ENCODE peak calls at places on chromosome 3, in six cellular contexts. One of them, this sample, is unnamed.

GRCh38 chr3:188974856-188975611 is 196.7 kb upstream of the TPRG1 start:
- DNase-seq in aorta: no peak
- DNase-seq in lung: no peak
- DNase-seq in left ventricle myocardium inferior: no peak
- DNase-seq in GM12878: no peak
- DNase-seq in ovary: no peak
- DNase-seq in this sample: no peak

GRCh38 chr3:151439652-151440125 is 21.2 kb downstream of the IGSF10 start:
- DNase-seq in aorta: no peak
- DNase-seq in lung: no peak
- DNase-seq in left ventricle myocardium inferior: no peak
- DNase-seq in ovary: no peak
- DNase-seq in GM12878: no peak
- DNase-seq in this sample: no peak

GRCh38 chr3:171821778-171822358 is 11.6 kb upstream of the PLD1 start:
- DNase-seq in ovary: no peak
- DNase-seq in lung: no peak
- DNase-seq in GM12878: no peak
- DNase-seq in left ventricle myocardium inferior: no peak
- DNase-seq in aorta: no peak
- DNase-seq in this sample: no peak

GRCh38 chr3:186239321-186239720 is 122.7 kb downstream of the DGKG start:
- DNase-seq in left ventricle myocardium inferior: no peak
- DNase-seq in lung: no peak
- DNase-seq in aorta: no peak
- DNase-seq in GM12878: no peak
- DNase-seq in ovary: no peak
- DNase-seq in this sample: no peak

GRCh38 chr3:64188810-64189560 is 36.3 kb downstream of the PRICKLE2 start:
- DNase-seq in aorta: no peak
- DNase-seq in lung: peak; percentile 40
- DNase-seq in GM12878: no peak
- DNase-seq in ovary: peak; percentile 43
- DNase-seq in left ventricle myocardium inferior: no peak
- DNase-seq in this sample: no peak

GRCh38 chr3:128392812-128393544 is 73.7 kb downstream of the DNAJB8 start:
- DNase-seq in aorta: no peak
- DNase-seq in ovary: no peak
- DNase-seq in GM12878: no peak
- DNase-seq in lung: no peak
- DNase-seq in left ventricle myocardium inferior: no peak
- DNase-seq in this sample: no peak

GRCh38 chr3:61804782-61805181 is 243.4 kb downstream of the PTPRG start:
- DNase-seq in ovary: no peak
- DNase-seq in GM12878: no peak
- DNase-seq in lung: no peak
- DNase-seq in aorta: no peak
- DNase-seq in left ventricle myocardium inferior: no peak
- DNase-seq in this sample: no peak

GRCh38 chr3:104629038-104629437 is 737.7 kb upstream of the ALCAM start:
- DNase-seq in ovary: no peak
- DNase-seq in GM12878: no peak
- DNase-seq in aorta: no peak
- DNase-seq in left ventricle myocardium inferior: no peak
- DNase-seq in lung: no peak
- DNase-seq in this sample: no peak

GRCh38 chr3:42790714-42791229 is 13.5 kb downstream of the HIGD1A start:
- DNase-seq in GM12878: no peak
- DNase-seq in aorta: no peak
- DNase-seq in lung: no peak
- DNase-seq in ovary: no peak
- DNase-seq in left ventricle myocardium inferior: no peak
- DNase-seq in this sample: no peak

DNA sequence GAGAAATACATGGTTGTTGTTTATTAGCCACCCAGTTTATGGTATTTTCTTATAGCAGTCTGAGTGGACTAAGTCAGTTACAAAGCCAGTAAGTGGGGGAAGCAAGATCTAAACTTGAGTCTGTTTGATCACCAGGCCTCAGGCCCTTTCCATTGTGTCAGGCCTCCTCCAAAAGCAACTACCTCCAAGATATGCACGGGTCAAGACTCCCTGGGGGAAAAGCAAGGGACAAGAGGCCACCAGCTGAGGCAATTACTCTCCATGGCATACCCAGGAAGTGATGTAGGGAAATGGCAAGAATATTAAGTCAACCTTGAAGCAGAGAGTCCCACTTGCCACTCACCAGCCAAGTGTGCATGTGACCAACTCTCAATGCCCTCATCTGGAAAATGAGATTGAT is 28.6 kb upstream of the SRGAP3 start:
- DNase-seq in GM12878: no peak
- DNase-seq in lung: no peak
- DNase-seq in aorta: no peak
- DNase-seq in left ventricle myocardium inferior: no peak
- DNase-seq in ovary: no peak
- DNase-seq in this sample: no peak
- H3K27ac ChIP-seq in GM12878: no peak overlapping the region
- H3K27ac ChIP-seq in lung: no peak overlapping the region
- H3K27ac ChIP-seq in aorta: no peak overlapping the region
- H3K27ac ChIP-seq in left ventricle myocardium inferior: no peak overlapping the region
- H3K27ac ChIP-seq in ovary: no peak overlapping the region
- H3K27ac ChIP-seq in this sample: no peak overlapping the region

DNA sequence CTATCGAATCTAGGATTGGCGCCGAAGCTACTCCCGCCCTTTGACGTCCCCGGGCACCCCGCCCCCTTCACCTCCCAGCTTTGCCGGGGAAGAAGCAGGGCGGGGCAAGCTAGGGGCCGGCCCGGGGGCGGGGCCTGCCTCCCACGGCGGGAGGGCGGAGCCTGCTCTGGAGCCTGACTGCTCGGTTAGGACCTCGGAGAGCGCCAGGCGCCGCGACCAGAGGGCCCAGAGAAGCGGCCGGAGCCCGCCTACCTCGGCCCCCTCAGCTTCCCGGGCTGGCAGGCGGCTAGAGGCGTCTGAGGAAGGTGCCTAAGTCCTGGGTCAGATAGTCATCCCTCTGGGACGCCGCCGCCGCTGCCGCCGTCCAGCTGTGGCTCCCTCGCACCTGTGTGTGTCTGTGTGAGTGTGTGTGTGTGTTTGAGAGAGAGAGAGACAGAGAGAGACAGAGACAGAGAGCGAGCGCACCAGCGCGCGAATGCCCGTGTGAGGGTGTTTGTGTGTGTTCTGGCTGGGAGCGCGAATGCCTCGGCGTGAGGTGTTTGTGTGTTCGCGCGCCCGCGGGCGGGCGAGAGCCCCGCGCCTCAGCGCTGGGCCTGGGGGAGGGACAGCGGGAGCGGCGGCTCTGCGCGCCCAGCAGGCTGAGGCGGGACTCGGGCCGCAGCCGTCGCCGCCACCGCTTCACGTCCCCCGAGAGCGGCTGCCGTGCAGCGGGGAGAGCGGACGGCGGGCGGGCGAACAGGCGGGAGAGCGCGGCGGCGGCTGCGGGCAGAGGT is at the start of gene STXBP5L:
- DNase-seq in GM12878: no peak
- DNase-seq in aorta: peak; percentile 83
- DNase-seq in left ventricle myocardium inferior: peak; percentile 33
- DNase-seq in ovary: peak; percentile 96
- DNase-seq in lung: peak; percentile 68
- DNase-seq in this sample: peak; percentile 20
- H3K27ac ChIP-seq in GM12878: no peak within 1 kb of the TSS
- H3K27ac ChIP-seq in aorta: no peak within 1 kb of the TSS
- H3K27ac ChIP-seq in left ventricle myocardium inferior: no peak within 1 kb of the TSS
- H3K27ac ChIP-seq in ovary: peak within 1 kb of the TSS; percentile 6
- H3K27ac ChIP-seq in lung: no peak within 1 kb of the TSS
- H3K27ac ChIP-seq in this sample: peak within 1 kb of the TSS; percentile 61

GRCh38 chr3:149599236-149599635 is 58.6 kb downstream of the WWTR1 start:
- DNase-seq in aorta: no peak
- DNase-seq in ovary: peak; percentile 64
- DNase-seq in GM12878: no peak
- DNase-seq in left ventricle myocardium inferior: peak; percentile 34
- DNase-seq in lung: no peak
- DNase-seq in this sample: no peak

GRCh38 chr3:149600619-149601018 is 57.2 kb downstream of the WWTR1 start:
- DNase-seq in left ventricle myocardium inferior: no peak
- DNase-seq in aorta: no peak
- DNase-seq in ovary: no peak
- DNase-seq in lung: no peak
- DNase-seq in GM12878: no peak
- DNase-seq in this sample: no peak

GRCh38 chr3:149592758-149593240 is 65.0 kb downstream of the WWTR1 start:
- DNase-seq in aorta: no peak
- DNase-seq in lung: no peak
- DNase-seq in GM12878: no peak
- DNase-seq in ovary: peak; percentile 61
- DNase-seq in left ventricle myocardium inferior: peak; percentile 31
- DNase-seq in this sample: no peak

GRCh38 chr3:149593416-149594160 is 64.2 kb downstream of the WWTR1 start:
- DNase-seq in GM12878: no peak
- DNase-seq in ovary: no peak
- DNase-seq in aorta: no peak
- DNase-seq in left ventricle myocardium inferior: no peak
- DNase-seq in lung: no peak
- DNase-seq in this sample: no peak

GRCh38 chr3:149596136-149596770 is 61.6 kb downstream of the WWTR1 start:
- DNase-seq in left ventricle myocardium inferior: no peak
- DNase-seq in ovary: no peak
- DNase-seq in lung: no peak
- DNase-seq in GM12878: no peak
- DNase-seq in aorta: no peak
- DNase-seq in this sample: no peak
- H3K27ac ChIP-seq in left ventricle myocardium inferior: peak overlapping the region; percentile 34
- H3K27ac ChIP-seq in ovary: no peak overlapping the region
- H3K27ac ChIP-seq in lung: peak overlapping the region; percentile 52
- H3K27ac ChIP-seq in GM12878: no peak overlapping the region
- H3K27ac ChIP-seq in aorta: peak overlapping the region; percentile 21
- H3K27ac ChIP-seq in this sample: no peak overlapping the region

GRCh38 chr3:132538072-132538471 is 59.0 kb upstream of the ACKR4 start:
- DNase-seq in lung: no peak
- DNase-seq in GM12878: no peak
- DNase-seq in aorta: no peak
- DNase-seq in left ventricle myocardium inferior: no peak
- DNase-seq in ovary: no peak
- DNase-seq in this sample: no peak

GRCh38 chr3:132539681-132540080 is 57.4 kb upstream of the ACKR4 start:
- DNase-seq in left ventricle myocardium inferior: no peak
- DNase-seq in GM12878: no peak
- DNase-seq in lung: no peak
- DNase-seq in aorta: no peak
- DNase-seq in ovary: no peak
- DNase-seq in this sample: no peak

GRCh38 chr3:132536442-132537153 is 60.5 kb upstream of the ACKR4 start:
- DNase-seq in GM12878: no peak
- DNase-seq in left ventricle myocardium inferior: no peak
- DNase-seq in aorta: no peak
- DNase-seq in lung: no peak
- DNase-seq in ovary: no peak
- DNase-seq in this sample: no peak

GRCh38 chr3:132537297-132537696 is 59.8 kb upstream of the ACKR4 start:
- DNase-seq in GM12878: no peak
- DNase-seq in aorta: no peak
- DNase-seq in ovary: no peak
- DNase-seq in left ventricle myocardium inferior: no peak
- DNase-seq in lung: no peak
- DNase-seq in this sample: no peak

GRCh38 chr3:132535575-132536441 is 61.3 kb upstream of the ACKR4 start:
- DNase-seq in GM12878: peak; percentile 8
- DNase-seq in left ventricle myocardium inferior: peak; percentile 24
- DNase-seq in aorta: peak; percentile 74
- DNase-seq in lung: peak; percentile 59
- DNase-seq in ovary: peak; percentile 69
- DNase-seq in this sample: no peak
- H3K27ac ChIP-seq in GM12878: no peak overlapping the region
- H3K27ac ChIP-seq in left ventricle myocardium inferior: no peak overlapping the region
- H3K27ac ChIP-seq in aorta: no peak overlapping the region
- H3K27ac ChIP-seq in lung: no peak overlapping the region
- H3K27ac ChIP-seq in ovary: no peak overlapping the region
- H3K27ac ChIP-seq in this sample: no peak overlapping the region

GRCh38 chr3:133570139-133570936 is 3.1 kb upstream of the CDV3 start:
- DNase-seq in aorta: no peak
- DNase-seq in lung: no peak
- DNase-seq in GM12878: no peak
- DNase-seq in ovary: no peak
- DNase-seq in left ventricle myocardium inferior: no peak
- DNase-seq in this sample: no peak
- H3K27ac ChIP-seq in aorta: peak overlapping the region; percentile 83
- H3K27ac ChIP-seq in lung: peak overlapping the region; percentile 64
- H3K27ac ChIP-seq in GM12878: no peak overlapping the region
- H3K27ac ChIP-seq in ovary: no peak overlapping the region
- H3K27ac ChIP-seq in left ventricle myocardium inferior: peak overlapping the region; percentile 67
- H3K27ac ChIP-seq in this sample: no peak overlapping the region

DNA sequence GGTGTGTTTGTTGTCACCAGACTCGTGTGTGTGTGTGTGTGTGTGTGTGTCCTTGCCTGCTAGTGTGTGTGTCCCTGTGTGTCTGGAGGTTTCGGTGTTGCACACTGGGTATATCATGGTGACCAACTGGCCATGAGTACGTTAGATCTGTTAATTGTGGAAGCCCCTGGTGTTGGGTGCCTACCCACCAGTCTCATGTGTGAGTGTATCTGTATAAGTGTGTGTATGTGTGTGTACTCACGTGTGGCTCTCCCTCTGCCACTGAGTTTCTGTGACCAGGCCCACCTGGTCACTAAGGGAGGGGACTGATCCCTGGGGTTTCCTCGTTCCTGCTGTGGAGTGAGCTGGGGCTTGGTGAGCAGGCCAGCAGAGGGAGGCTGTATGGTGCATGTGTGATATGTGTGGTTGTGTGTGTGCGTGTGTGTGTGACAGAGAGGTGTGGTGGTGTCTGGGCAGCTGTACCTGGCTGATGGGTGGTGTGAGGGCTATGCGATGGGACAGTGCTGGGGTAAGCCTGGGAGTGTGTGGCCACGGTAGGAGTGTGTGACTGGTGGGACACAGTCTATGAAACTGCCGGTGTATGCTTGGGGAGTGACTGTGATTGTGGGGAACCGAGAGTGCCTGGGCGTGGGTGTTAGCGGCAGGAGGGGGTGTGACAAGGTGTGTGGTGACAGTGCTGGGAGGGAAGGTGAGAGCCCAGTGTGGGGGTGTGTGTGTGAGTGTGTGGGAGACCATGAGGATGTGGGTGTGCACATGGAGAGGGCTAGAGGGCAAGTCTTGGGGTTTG is 1.9 kb downstream of the PRKCD start:
- DNase-seq in aorta: no peak
- DNase-seq in ovary: no peak
- DNase-seq in left ventricle myocardium inferior: no peak
- DNase-seq in GM12878: no peak
- DNase-seq in lung: no peak
- DNase-seq in this sample: peak; percentile 57
- H3K27ac ChIP-seq in aorta: no peak overlapping the region
- H3K27ac ChIP-seq in ovary: no peak overlapping the region
- H3K27ac ChIP-seq in left ventricle myocardium inferior: peak overlapping the region; percentile 16
- H3K27ac ChIP-seq in GM12878: peak overlapping the region; percentile 92
- H3K27ac ChIP-seq in lung: peak overlapping the region; percentile 78
- H3K27ac ChIP-seq in this sample: peak overlapping the region; percentile 54

This sample was measured in caudate nucleus.